ENCODE peak calls at places on chromosomes 6 and 20, in four cellular contexts. One of them, this sample, is unnamed.

GRCh38 chr6:133467982-133468380 is 226.8 kb downstream of the EYA4 start:
- DNase-seq in SK-N-SH: no peak
- DNase-seq in K562: no peak
- DNase-seq in HepG2: no peak
- DNase-seq in this sample: no peak

GRCh38 chr6:108622601-108623335 is 62.1 kb downstream of the FOXO3 start:
- DNase-seq in SK-N-SH: peak; percentile 38
- DNase-seq in K562: no peak
- DNase-seq in HepG2: no peak
- DNase-seq in this sample: no peak

GRCh38 chr20:5216663-5217062 is 89.9 kb downstream of the CDS2 start:
- DNase-seq in SK-N-SH: no peak
- DNase-seq in K562: no peak
- DNase-seq in HepG2: no peak
- DNase-seq in this sample: no peak

GRCh38 chr6:109826551-109826950 is 135.5 kb downstream of the FIG4 start:
- DNase-seq in SK-N-SH: no peak
- DNase-seq in K562: no peak
- DNase-seq in HepG2: no peak
- DNase-seq in this sample: no peak

GRCh38 chr20:59584278-59584925 is 19.9 kb upstream of the PHACTR3 start:
- DNase-seq in SK-N-SH: no peak
- DNase-seq in K562: no peak
- DNase-seq in HepG2: no peak
- DNase-seq in this sample: no peak

GRCh38 chr6:45614488-45615285 is 237.0 kb upstream of the SUPT3H start:
- DNase-seq in SK-N-SH: no peak
- DNase-seq in K562: no peak
- DNase-seq in HepG2: no peak
- DNase-seq in this sample: no peak

GRCh38 chr20:2206957-2207769 is 88.6 kb upstream of the TGM3 start:
- DNase-seq in SK-N-SH: peak; percentile 93
- DNase-seq in K562: peak; percentile 62
- DNase-seq in HepG2: peak; percentile 53
- DNase-seq in this sample: peak; percentile 29

GRCh38 chr6:56329296-56330050 is 82.1 kb upstream of the COL21A1 start:
- DNase-seq in SK-N-SH: no peak
- DNase-seq in K562: no peak
- DNase-seq in HepG2: no peak
- DNase-seq in this sample: no peak

GRCh38 chr20:61193164-61193563 is 58.9 kb upstream of the CDH4 start:
- DNase-seq in SK-N-SH: no peak
- DNase-seq in K562: no peak
- DNase-seq in HepG2: no peak
- DNase-seq in this sample: no peak

GRCh38 chr6:142702501-142703460 is 242.2 kb downstream of the HIVEP2 start:
- DNase-seq in SK-N-SH: peak; percentile 83
- DNase-seq in K562: peak; percentile 15
- DNase-seq in HepG2: no peak
- DNase-seq in this sample: no peak

GRCh38 chr20:10741060-10741459 is 67.3 kb upstream of the JAG1 start:
- DNase-seq in SK-N-SH: no peak
- DNase-seq in K562: no peak
- DNase-seq in HepG2: no peak
- DNase-seq in this sample: no peak

GRCh38 chr6:14727494-14728395 is 518.1 kb upstream of the JARID2 start:
- DNase-seq in SK-N-SH: no peak
- DNase-seq in K562: no peak
- DNase-seq in HepG2: no peak
- DNase-seq in this sample: no peak

GRCh38 chr6:128209771-128210170 is 308.9 kb upstream of the THEMIS start:
- DNase-seq in SK-N-SH: no peak
- DNase-seq in K562: no peak
- DNase-seq in HepG2: peak; percentile 12
- DNase-seq in this sample: no peak

GRCh38 chr6:39778581-39779270 is 13.4 kb upstream of the DAAM2 start:
- DNase-seq in SK-N-SH: peak; percentile 28
- DNase-seq in K562: no peak
- DNase-seq in HepG2: no peak
- DNase-seq in this sample: no peak

GRCh38 chr6:83169511-83169910 is 23.6 kb downstream of the PGM3 start:
- DNase-seq in SK-N-SH: no peak
- DNase-seq in K562: no peak
- DNase-seq in HepG2: no peak
- DNase-seq in this sample: no peak

GRCh38 chr20:6434131-6434530 is 311.3 kb upstream of the FERMT1 start:
- DNase-seq in SK-N-SH: no peak
- DNase-seq in K562: no peak
- DNase-seq in HepG2: no peak
- DNase-seq in this sample: no peak

GRCh38 chr6:157236040-157236725 is 87.1 kb downstream of the TMEM242 start:
- DNase-seq in SK-N-SH: no peak
- DNase-seq in K562: no peak
- DNase-seq in HepG2: no peak
- DNase-seq in this sample: no peak

GRCh38 chr6:116631379-116631990 is 15.2 kb downstream of the RSPH4A start:
- DNase-seq in SK-N-SH: no peak
- DNase-seq in K562: peak; percentile 68
- DNase-seq in HepG2: peak; percentile 100
- DNase-seq in this sample: no peak

GRCh38 chr6:158047120-158047518 is 65.5 kb downstream of the SYNJ2 start:
- DNase-seq in SK-N-SH: no peak
- DNase-seq in K562: no peak
- DNase-seq in HepG2: no peak
- DNase-seq in this sample: no peak

GRCh38 chr20:45470262-45470931 is 844 bp downstream of the WFDC2 start:
- DNase-seq in SK-N-SH: peak; percentile 73
- DNase-seq in K562: no peak
- DNase-seq in HepG2: no peak
- DNase-seq in this sample: no peak

GRCh38 chr6:20954325-20954724 is 420.1 kb downstream of the CDKAL1 start:
- DNase-seq in SK-N-SH: no peak
- DNase-seq in K562: no peak
- DNase-seq in HepG2: no peak
- DNase-seq in this sample: no peak

GRCh38 chr20:44750081-44750805 is 4.6 kb downstream of the KCNK15 start:
- DNase-seq in SK-N-SH: no peak
- DNase-seq in K562: peak; percentile 59
- DNase-seq in HepG2: no peak
- DNase-seq in this sample: no peak

GRCh38 chr20:21706345-21707195 is 1.1 kb downstream of the PAX1 start:
- DNase-seq in SK-N-SH: no peak
- DNase-seq in K562: no peak
- DNase-seq in HepG2: no peak
- DNase-seq in this sample: no peak

GRCh38 chr6:110625883-110626282 is 149.5 kb upstream of the SLC22A16 start:
- DNase-seq in SK-N-SH: no peak
- DNase-seq in K562: no peak
- DNase-seq in HepG2: no peak
- DNase-seq in this sample: no peak

GRCh38 chr20:56875052-56875663 is 246.1 kb downstream of the TFAP2C start:
- DNase-seq in SK-N-SH: no peak
- DNase-seq in K562: no peak
- DNase-seq in HepG2: no peak
- DNase-seq in this sample: peak; percentile 10

GRCh38 chr6:118206221-118206620 is 299.2 kb downstream of the SLC35F1 start:
- DNase-seq in SK-N-SH: no peak
- DNase-seq in K562: no peak
- DNase-seq in HepG2: no peak
- DNase-seq in this sample: no peak

GRCh38 chr6:94636780-94637385 is 940.5 kb upstream of the MANEA start:
- DNase-seq in SK-N-SH: peak; percentile 1
- DNase-seq in K562: no peak
- DNase-seq in HepG2: peak; percentile 32
- DNase-seq in this sample: peak; percentile 19

GRCh38 chr6:168908887-168909286 is 344.8 kb downstream of the THBS2 start:
- DNase-seq in SK-N-SH: no peak
- DNase-seq in K562: no peak
- DNase-seq in HepG2: no peak
- DNase-seq in this sample: no peak

GRCh38 chr6:16514249-16514648 is 247.0 kb downstream of the ATXN1 start:
- DNase-seq in SK-N-SH: peak; percentile 33
- DNase-seq in K562: peak; percentile 26
- DNase-seq in HepG2: peak; percentile 28
- DNase-seq in this sample: no peak

GRCh38 chr6:130863415-130864230 is 36.4 kb downstream of the SMLR1 start:
- DNase-seq in SK-N-SH: no peak
- DNase-seq in K562: no peak
- DNase-seq in HepG2: peak; percentile 98
- DNase-seq in this sample: no peak

GRCh38 chr6:47034919-47035318 is 7.2 kb downstream of the ADGRF1 start:
- DNase-seq in SK-N-SH: peak; percentile 8
- DNase-seq in K562: no peak
- DNase-seq in HepG2: no peak
- DNase-seq in this sample: peak; percentile 93

GRCh38 chr6:164401871-164402270 is 907.5 kb downstream of the C6orf118 start:
- DNase-seq in SK-N-SH: no peak
- DNase-seq in K562: no peak
- DNase-seq in HepG2: no peak
- DNase-seq in this sample: no peak
- TF ChIP-seq ELF1 in SK-N-SH: no peak
- TF ChIP-seq ELF1 in K562: no peak
- TF ChIP-seq ELF1 in HepG2: no peak
- TF ChIP-seq ELF1 in this sample: no peak

DNA sequence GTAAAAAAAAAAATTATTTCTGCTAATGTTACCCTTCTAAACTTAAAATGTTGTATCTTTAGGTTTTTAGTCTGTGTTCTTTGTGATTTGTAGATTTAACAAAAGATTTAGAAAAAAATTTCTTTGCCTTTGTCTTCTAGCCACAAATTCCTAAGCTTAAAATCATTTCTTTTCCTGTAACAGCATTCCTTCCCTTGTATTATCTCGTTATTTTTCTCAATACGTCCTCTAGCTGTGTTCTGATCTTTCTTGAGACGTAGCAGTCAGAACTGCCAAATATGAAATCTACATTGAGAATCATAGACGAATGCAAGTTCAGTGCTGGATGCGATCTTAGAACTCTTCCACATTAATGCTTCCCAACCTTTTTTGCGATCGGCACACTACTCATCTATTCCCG is 283.1 kb downstream of the UTRN start:
- DNase-seq in SK-N-SH: no peak
- DNase-seq in K562: no peak
- DNase-seq in HepG2: no peak
- DNase-seq in this sample: no peak
- TF ChIP-seq ELF1 in SK-N-SH: no peak
- TF ChIP-seq ELF1 in K562: no peak
- TF ChIP-seq ELF1 in HepG2: no peak
- TF ChIP-seq ELF1 in this sample: no peak

GRCh38 chr6:151320140-151320539 is 71.2 kb downstream of the ZBTB2 start:
- DNase-seq in SK-N-SH: no peak
- DNase-seq in K562: no peak
- DNase-seq in HepG2: no peak
- DNase-seq in this sample: no peak

GRCh38 chr6:151317995-151318365 is 73.4 kb downstream of the ZBTB2 start:
- DNase-seq in SK-N-SH: no peak
- DNase-seq in K562: no peak
- DNase-seq in HepG2: peak; percentile 30
- DNase-seq in this sample: no peak

GRCh38 chr6:151321438-151321837 is 69.9 kb downstream of the ZBTB2 start:
- DNase-seq in SK-N-SH: no peak
- DNase-seq in K562: no peak
- DNase-seq in HepG2: no peak
- DNase-seq in this sample: no peak

GRCh38 chr6:151313060-151313459 is 73.3 kb downstream of the AKAP12 start:
- DNase-seq in SK-N-SH: no peak
- DNase-seq in K562: no peak
- DNase-seq in HepG2: peak; percentile 75
- DNase-seq in this sample: no peak

DNA sequence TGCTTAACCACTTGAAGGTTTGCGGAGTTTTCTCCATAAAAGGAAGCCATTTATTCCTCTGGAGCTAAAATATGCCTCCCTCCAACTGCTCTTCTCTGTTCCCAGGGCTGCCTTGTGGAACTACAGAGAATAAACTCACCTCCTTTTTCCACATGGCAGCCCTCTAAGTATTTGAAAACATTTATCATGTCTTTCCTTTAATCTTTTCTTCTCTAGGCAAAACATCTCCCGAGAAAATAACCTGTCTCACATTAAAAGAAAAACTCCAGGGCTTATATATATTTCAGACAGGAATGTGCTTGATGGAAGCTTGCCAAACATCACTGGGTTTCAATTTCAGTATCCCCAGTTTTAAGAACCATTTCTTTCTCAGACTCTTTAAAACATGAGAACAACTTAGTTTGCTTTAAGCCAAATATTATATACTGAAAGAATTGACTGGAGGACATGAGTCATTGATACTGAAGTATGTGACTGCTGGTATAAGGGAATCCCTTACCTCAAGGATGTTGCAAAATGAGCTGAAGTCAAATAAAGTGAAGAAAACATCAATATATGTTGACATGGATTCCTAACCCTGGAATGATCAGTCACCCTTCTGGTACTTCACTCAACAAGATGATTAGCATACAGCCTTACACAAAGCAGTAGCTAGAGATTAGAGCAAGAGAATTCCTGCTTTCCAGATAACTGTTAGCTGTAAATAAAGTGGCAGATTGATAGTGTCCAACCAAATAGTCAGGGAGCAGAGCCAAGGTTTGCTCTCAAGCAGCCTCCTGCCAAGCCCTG is 74.0 kb downstream of the ZBTB2 start:
- DNase-seq in SK-N-SH: no peak
- DNase-seq in K562: no peak
- DNase-seq in HepG2: no peak
- DNase-seq in this sample: no peak
- TF ChIP-seq ELF1 in SK-N-SH: no peak
- TF ChIP-seq ELF1 in K562: no peak
- TF ChIP-seq ELF1 in HepG2: no peak
- TF ChIP-seq ELF1 in this sample: no peak

DNA sequence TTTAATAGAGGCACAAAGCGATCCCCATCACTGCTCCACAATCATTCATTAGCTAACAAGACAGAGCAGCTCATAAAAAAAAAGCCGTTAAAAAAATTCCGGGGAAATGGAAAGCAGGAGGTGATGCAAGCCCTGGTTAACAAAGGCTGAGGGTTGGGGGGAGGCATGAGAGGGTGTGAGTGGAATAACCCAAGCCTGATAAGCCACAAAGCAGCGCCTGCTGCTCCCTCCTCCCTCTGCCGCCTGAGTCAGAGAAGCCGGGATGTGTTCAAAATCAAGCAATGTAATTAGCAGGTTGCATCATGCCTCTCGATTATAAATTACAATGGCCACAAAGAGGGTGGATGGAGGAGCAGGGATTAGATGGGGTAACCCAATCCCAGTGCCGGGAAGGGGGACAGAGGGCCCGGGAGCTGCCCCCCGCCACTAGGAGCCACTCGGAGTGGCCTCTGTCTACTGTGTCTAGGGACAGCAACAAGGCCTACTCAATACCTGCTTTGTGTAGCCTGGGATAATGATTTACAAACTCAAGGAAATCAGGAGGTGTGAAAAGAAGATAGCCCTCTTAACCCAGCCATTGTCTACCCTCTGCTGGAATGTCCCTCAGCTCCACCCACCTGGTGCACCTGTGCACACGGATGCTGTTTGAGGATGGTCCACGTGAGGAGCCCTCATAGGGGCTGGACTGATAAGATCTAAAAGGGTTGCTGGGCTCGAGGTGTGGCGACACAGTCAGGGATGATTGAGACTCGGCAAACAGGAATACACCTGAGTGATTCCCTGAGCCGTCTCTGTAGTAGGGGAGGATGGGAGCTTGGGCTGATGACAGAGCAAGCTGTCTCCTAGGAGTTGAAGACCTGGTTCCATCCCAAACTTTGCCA is 156.9 kb downstream of the VEGFA start:
- DNase-seq in SK-N-SH: peak; percentile 81
- DNase-seq in K562: peak; percentile 90
- DNase-seq in HepG2: peak; percentile 90
- DNase-seq in this sample: peak; percentile 72
- TF ChIP-seq ELF1 in SK-N-SH: no peak
- TF ChIP-seq ELF1 in K562: peak; percentile 63
- TF ChIP-seq ELF1 in HepG2: no peak
- TF ChIP-seq ELF1 in this sample: no peak

This sample was measured in HCT116.